ENCODE peak calls at places on chromosomes 3 and 15, in nine cellular contexts. One of them, this sample, is unnamed.

GRCh38 chr3:47799733-47800132 is 3.2 kb upstream of the DHX30 start:
- DNase-seq in mucosa of descending colon: no peak
- DNase-seq in keratinocyte: no peak
- DNase-seq in lower leg skin: no peak
- DNase-seq in HCT116: no peak
- DNase-seq in DND-41: no peak
- DNase-seq in right atrium auricular region: no peak
- DNase-seq in dorsolateral prefrontal cortex: no peak
- DNase-seq in ovary: no peak
- DNase-seq in this sample: no peak

GRCh38 chr15:47570044-47570443 is 147.3 kb upstream of the SEMA6D start:
- DNase-seq in DND-41: no peak
- DNase-seq in right atrium auricular region: no peak
- DNase-seq in HCT116: no peak
- DNase-seq in lower leg skin: no peak
- DNase-seq in dorsolateral prefrontal cortex: no peak
- DNase-seq in keratinocyte: no peak
- DNase-seq in ovary: no peak
- DNase-seq in mucosa of descending colon: peak
- DNase-seq in this sample: no peak

GRCh38 chr3:30305021-30305420 is 301.4 kb upstream of the TGFBR2 start:
- DNase-seq in right atrium auricular region: no peak
- DNase-seq in keratinocyte: no peak
- DNase-seq in dorsolateral prefrontal cortex: no peak
- DNase-seq in DND-41: no peak
- DNase-seq in lower leg skin: no peak
- DNase-seq in HCT116: no peak
- DNase-seq in mucosa of descending colon: no peak
- DNase-seq in ovary: no peak
- DNase-seq in this sample: no peak

GRCh38 chr3:150070271-150070670 is 99.6 kb upstream of the PFN2 start:
- DNase-seq in right atrium auricular region: no peak
- DNase-seq in DND-41: no peak
- DNase-seq in HCT116: no peak
- DNase-seq in lower leg skin: no peak
- DNase-seq in dorsolateral prefrontal cortex: no peak
- DNase-seq in mucosa of descending colon: no peak
- DNase-seq in keratinocyte: no peak
- DNase-seq in ovary: no peak
- DNase-seq in this sample: no peak

GRCh38 chr3:179681492-179682263 is 28.8 kb downstream of the USP13 start:
- DNase-seq in mucosa of descending colon: no peak
- DNase-seq in ovary: peak
- DNase-seq in DND-41: no peak
- DNase-seq in right atrium auricular region: no peak
- DNase-seq in keratinocyte: no peak
- DNase-seq in HCT116: no peak
- DNase-seq in dorsolateral prefrontal cortex: no peak
- DNase-seq in lower leg skin: no peak
- DNase-seq in this sample: no peak

GRCh38 chr15:58221591-58222241 is 83.5 kb downstream of the AQP9 start:
- DNase-seq in keratinocyte: no peak
- DNase-seq in mucosa of descending colon: peak
- DNase-seq in HCT116: peak
- DNase-seq in dorsolateral prefrontal cortex: no peak
- DNase-seq in lower leg skin: no peak
- DNase-seq in right atrium auricular region: no peak
- DNase-seq in ovary: no peak
- DNase-seq in DND-41: no peak
- DNase-seq in this sample: no peak

GRCh38 chr3:66038726-66039589 is at the start of gene MAGI1:
- DNase-seq in keratinocyte: peak
- DNase-seq in DND-41: no peak
- DNase-seq in ovary: peak
- DNase-seq in right atrium auricular region: peak
- DNase-seq in mucosa of descending colon: peak
- DNase-seq in HCT116: peak
- DNase-seq in lower leg skin: peak
- DNase-seq in dorsolateral prefrontal cortex: peak
- DNase-seq in this sample: peak

GRCh38 chr15:28960979-28961378 is 75.2 kb downstream of the APBA2 start:
- DNase-seq in ovary: no peak
- DNase-seq in right atrium auricular region: peak
- DNase-seq in mucosa of descending colon: no peak
- DNase-seq in keratinocyte: no peak
- DNase-seq in DND-41: no peak
- DNase-seq in lower leg skin: no peak
- DNase-seq in HCT116: peak
- DNase-seq in dorsolateral prefrontal cortex: no peak
- DNase-seq in this sample: peak

GRCh38 chr3:158713094-158713499 is 19.2 kb downstream of the RARRES1 start:
- DNase-seq in keratinocyte: no peak
- DNase-seq in lower leg skin: no peak
- DNase-seq in right atrium auricular region: peak
- DNase-seq in dorsolateral prefrontal cortex: no peak
- DNase-seq in ovary: no peak
- DNase-seq in HCT116: no peak
- DNase-seq in mucosa of descending colon: peak
- DNase-seq in DND-41: no peak
- DNase-seq in this sample: no peak

GRCh38 chr3:115100172-115100571 is 46.9 kb downstream of the ZBTB20 start:
- DNase-seq in HCT116: no peak
- DNase-seq in DND-41: peak
- DNase-seq in right atrium auricular region: no peak
- DNase-seq in lower leg skin: no peak
- DNase-seq in keratinocyte: no peak
- DNase-seq in ovary: no peak
- DNase-seq in mucosa of descending colon: no peak
- DNase-seq in dorsolateral prefrontal cortex: no peak
- DNase-seq in this sample: no peak

GRCh38 chr3:186806173-186807055 is at the start of gene RFC4:
- DNase-seq in HCT116: no peak
- DNase-seq in lower leg skin: peak
- DNase-seq in DND-41: peak
- DNase-seq in right atrium auricular region: peak
- DNase-seq in mucosa of descending colon: peak
- DNase-seq in keratinocyte: no peak
- DNase-seq in dorsolateral prefrontal cortex: peak
- DNase-seq in ovary: peak
- DNase-seq in this sample: no peak

GRCh38 chr3:38707730-38708129 is 58.2 kb upstream of the SCN5A start:
- DNase-seq in lower leg skin: peak
- DNase-seq in HCT116: no peak
- DNase-seq in mucosa of descending colon: no peak
- DNase-seq in ovary: no peak
- DNase-seq in dorsolateral prefrontal cortex: no peak
- DNase-seq in keratinocyte: no peak
- DNase-seq in right atrium auricular region: no peak
- DNase-seq in DND-41: no peak
- DNase-seq in this sample: no peak

GRCh38 chr3:162704238-162704637 is 1207.6 kb downstream of the OTOL1 start:
- DNase-seq in mucosa of descending colon: no peak
- DNase-seq in DND-41: no peak
- DNase-seq in dorsolateral prefrontal cortex: no peak
- DNase-seq in right atrium auricular region: no peak
- DNase-seq in lower leg skin: no peak
- DNase-seq in HCT116: no peak
- DNase-seq in ovary: no peak
- DNase-seq in keratinocyte: no peak
- DNase-seq in this sample: no peak

GRCh38 chr3:126266291-126266840 is 86.0 kb upstream of the ALDH1L1 start:
- DNase-seq in keratinocyte: no peak
- DNase-seq in ovary: peak
- DNase-seq in HCT116: no peak
- DNase-seq in lower leg skin: peak
- DNase-seq in dorsolateral prefrontal cortex: no peak
- DNase-seq in DND-41: no peak
- DNase-seq in right atrium auricular region: peak
- DNase-seq in mucosa of descending colon: no peak
- DNase-seq in this sample: no peak

DNA sequence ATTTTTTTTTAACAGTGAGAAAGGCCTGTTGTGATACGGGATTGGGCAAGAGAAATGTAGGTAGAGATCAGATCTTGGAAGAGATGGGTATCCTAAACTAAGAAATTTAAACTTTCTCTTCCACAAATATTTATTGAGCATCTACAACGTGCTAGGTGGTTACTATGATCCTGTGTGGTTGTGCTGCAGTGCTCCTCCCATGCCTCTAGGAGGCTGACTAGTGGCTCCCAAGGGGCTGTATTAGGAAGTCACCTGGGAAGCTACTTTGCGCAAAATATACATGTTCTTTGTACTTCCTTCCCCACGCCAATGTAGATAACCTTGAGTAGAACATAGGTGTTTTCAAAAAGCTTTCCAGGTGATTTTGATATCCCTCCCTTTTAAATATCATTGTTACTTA is 27.2 kb downstream of the USP3 start:
- DNase-seq in right atrium auricular region: no peak
- DNase-seq in keratinocyte: no peak
- DNase-seq in ovary: no peak
- DNase-seq in lower leg skin: no peak
- DNase-seq in dorsolateral prefrontal cortex: no peak
- DNase-seq in HCT116: no peak
- DNase-seq in DND-41: no peak
- DNase-seq in mucosa of descending colon: no peak
- DNase-seq in this sample: no peak
- TF ChIP-seq CTCF in right atrium auricular region: no peak
- TF ChIP-seq CTCF in keratinocyte: peak
- TF ChIP-seq CTCF in ovary: no peak
- TF ChIP-seq CTCF in lower leg skin: no peak
- TF ChIP-seq CTCF in dorsolateral prefrontal cortex: no peak
- TF ChIP-seq CTCF in HCT116: no peak
- TF ChIP-seq CTCF in DND-41: peak
- TF ChIP-seq CTCF in mucosa of descending colon: no peak
- TF ChIP-seq CTCF in this sample: peak

GRCh38 chr15:67882487-67883227 is 42.8 kb upstream of the RNU6-1 start:
- DNase-seq in right atrium auricular region: no peak
- DNase-seq in lower leg skin: peak
- DNase-seq in dorsolateral prefrontal cortex: no peak
- DNase-seq in mucosa of descending colon: no peak
- DNase-seq in keratinocyte: no peak
- DNase-seq in DND-41: peak
- DNase-seq in HCT116: no peak
- DNase-seq in ovary: no peak
- DNase-seq in this sample: no peak
- H3K4me3 ChIP-seq in right atrium auricular region: no peak
- H3K4me3 ChIP-seq in lower leg skin: no peak
- H3K4me3 ChIP-seq in dorsolateral prefrontal cortex: no peak
- H3K4me3 ChIP-seq in mucosa of descending colon: no peak
- H3K4me3 ChIP-seq in keratinocyte: no peak
- H3K4me3 ChIP-seq in DND-41: no peak
- H3K4me3 ChIP-seq in HCT116: no peak
- H3K4me3 ChIP-seq in ovary: no peak
- H3K4me3 ChIP-seq in this sample: no peak

GRCh38 chr3:4350789-4351163 is 47.6 kb downstream of the SETMAR start:
- DNase-seq in HCT116: peak
- DNase-seq in mucosa of descending colon: no peak
- DNase-seq in lower leg skin: no peak
- DNase-seq in DND-41: peak
- DNase-seq in dorsolateral prefrontal cortex: no peak
- DNase-seq in keratinocyte: peak
- DNase-seq in ovary: no peak
- DNase-seq in right atrium auricular region: no peak
- DNase-seq in this sample: peak

GRCh38 chr3:4351872-4352271 is 48.7 kb downstream of the SETMAR start:
- DNase-seq in right atrium auricular region: no peak
- DNase-seq in HCT116: no peak
- DNase-seq in mucosa of descending colon: no peak
- DNase-seq in ovary: no peak
- DNase-seq in DND-41: no peak
- DNase-seq in lower leg skin: no peak
- DNase-seq in keratinocyte: no peak
- DNase-seq in dorsolateral prefrontal cortex: no peak
- DNase-seq in this sample: no peak

GRCh38 chr3:4355401-4356224 is 52.4 kb downstream of the SETMAR start:
- DNase-seq in DND-41: no peak
- DNase-seq in mucosa of descending colon: no peak
- DNase-seq in ovary: peak
- DNase-seq in dorsolateral prefrontal cortex: no peak
- DNase-seq in lower leg skin: no peak
- DNase-seq in HCT116: no peak
- DNase-seq in keratinocyte: no peak
- DNase-seq in right atrium auricular region: no peak
- DNase-seq in this sample: no peak

GRCh38 chr3:4356225-4356540 is 53.0 kb downstream of the SETMAR start:
- DNase-seq in keratinocyte: no peak
- DNase-seq in dorsolateral prefrontal cortex: no peak
- DNase-seq in ovary: no peak
- DNase-seq in mucosa of descending colon: no peak
- DNase-seq in HCT116: no peak
- DNase-seq in DND-41: no peak
- DNase-seq in lower leg skin: no peak
- DNase-seq in right atrium auricular region: no peak
- DNase-seq in this sample: no peak

GRCh38 chr3:4351164-4351855 is 48.1 kb downstream of the SETMAR start:
- DNase-seq in ovary: no peak
- DNase-seq in keratinocyte: no peak
- DNase-seq in HCT116: no peak
- DNase-seq in lower leg skin: no peak
- DNase-seq in mucosa of descending colon: no peak
- DNase-seq in right atrium auricular region: no peak
- DNase-seq in DND-41: no peak
- DNase-seq in dorsolateral prefrontal cortex: no peak
- DNase-seq in this sample: no peak
- TF ChIP-seq CTCF in ovary: no peak
- TF ChIP-seq CTCF in keratinocyte: no peak
- TF ChIP-seq CTCF in HCT116: no peak
- TF ChIP-seq CTCF in lower leg skin: no peak
- TF ChIP-seq CTCF in mucosa of descending colon: no peak
- TF ChIP-seq CTCF in right atrium auricular region: peak
- TF ChIP-seq CTCF in DND-41: no peak
- TF ChIP-seq CTCF in dorsolateral prefrontal cortex: peak
- TF ChIP-seq CTCF in this sample: no peak

DNA sequence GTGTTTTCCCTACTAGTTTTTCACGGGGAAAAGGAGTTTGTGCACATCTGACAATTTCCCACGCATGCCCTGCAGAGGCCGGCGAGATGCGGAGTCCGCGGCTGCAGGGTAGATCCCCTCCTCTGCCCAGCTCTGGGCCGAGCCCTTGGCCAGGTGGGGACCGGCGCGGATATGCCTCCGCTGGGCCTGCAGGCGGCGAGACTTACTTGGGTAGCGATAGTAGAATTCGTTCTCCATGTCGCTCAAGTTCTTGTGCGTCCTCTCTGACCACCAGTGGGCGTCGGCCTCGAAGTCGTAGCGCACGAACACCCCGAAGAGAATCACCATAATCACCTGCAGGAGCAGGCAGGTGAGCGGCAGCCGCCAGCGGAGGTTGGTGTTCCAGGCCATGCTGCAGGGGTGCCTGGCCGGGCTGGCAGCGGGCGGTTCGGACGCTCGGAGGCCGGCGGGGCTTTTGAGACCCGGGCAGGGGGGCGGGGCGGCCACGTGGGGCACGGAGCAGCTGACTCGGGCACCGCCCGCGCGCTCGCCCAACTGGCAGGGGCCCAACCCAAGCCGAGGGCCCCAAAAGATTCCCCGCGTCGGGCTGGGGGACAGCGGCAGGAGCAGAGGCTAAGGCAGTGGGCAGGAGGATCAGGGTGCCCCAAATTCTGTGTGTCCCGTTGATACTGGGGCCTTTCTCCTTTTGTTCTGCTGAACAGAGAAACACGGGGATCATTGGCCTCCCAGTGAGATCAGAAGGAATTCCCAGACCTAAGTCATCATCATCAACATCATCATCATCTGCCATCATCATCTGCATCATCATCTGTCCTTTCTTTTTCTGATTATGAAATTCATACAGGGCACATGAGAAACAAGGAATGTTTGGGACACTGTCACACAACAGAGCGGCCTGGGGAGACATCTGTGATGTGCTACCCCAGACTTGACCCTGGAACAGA is at the start of gene RHCG:
- DNase-seq in DND-41: no peak
- DNase-seq in ovary: no peak
- DNase-seq in keratinocyte: no peak
- DNase-seq in dorsolateral prefrontal cortex: peak
- DNase-seq in right atrium auricular region: no peak
- DNase-seq in HCT116: no peak
- DNase-seq in mucosa of descending colon: peak
- DNase-seq in lower leg skin: peak
- DNase-seq in this sample: no peak
- H3K4me3 ChIP-seq in DND-41: no peak
- H3K4me3 ChIP-seq in ovary: no peak
- H3K4me3 ChIP-seq in keratinocyte: peak
- H3K4me3 ChIP-seq in dorsolateral prefrontal cortex: peak
- H3K4me3 ChIP-seq in right atrium auricular region: peak
- H3K4me3 ChIP-seq in HCT116: no peak
- H3K4me3 ChIP-seq in mucosa of descending colon: no peak
- H3K4me3 ChIP-seq in lower leg skin: no peak
- H3K4me3 ChIP-seq in this sample: peak